ENCODE peak calls at places on chromosomes 2 and 18, in seven cellular contexts. G is epithelial cell of proximal tubule, H is AG10803, L is thoracic aorta, A is choroid plexus epithelial cell, V is natural killer cell, Y is progenitor cell of endocrine pancreas. D is an unnamed sample.
A peak's percentile ranks its signal among the peaks of the same experiment; 100 is the strongest.

GRCh38 chr2:216362730-216363129 is 9.6 kb downstream of the MARCHF4 start:
- DNase-seq in G (no peak), H (peak; percentile 49), L (no peak), A (peak; percentile 85), V (no peak), Y (no peak), D (no peak)

GRCh38 chr2:173831312-173832229 is 133.6 kb downstream of the SP3 start:
- DNase-seq in G (no peak), H (peak; percentile 55), L (no peak), A (peak; percentile 86), V (no peak), Y (no peak), D (no peak)

GRCh38 chr18:22020127-22020866 is 149.1 kb upstream of the GATA6 start:
- DNase-seq in G (no peak), H (no peak), L (no peak), A (no peak), V (no peak), Y (no peak), D (no peak)

GRCh38 chr18:69230204-69230603 is 170.5 kb upstream of the DOK6 start:
- DNase-seq in G (no peak), H (no peak), L (no peak), A (no peak), V (no peak), Y (no peak), D (no peak)

GRCh38 chr2:85889648-85890281 is 975 bp upstream of the ST3GAL5 start:
- DNase-seq in G (no peak), H (no peak), L (no peak), A (no peak), V (no peak), Y (no peak), D (no peak)

GRCh38 chr2:54459037-54459441 is 2.9 kb downstream of the SPTBN1 start:
- DNase-seq in G (no peak), H (peak; percentile 78), L (no peak), A (peak; percentile 58), V (no peak), Y (no peak), D (no peak)

GRCh38 chr2:118554616-118555015 is 292.8 kb downstream of the EN1 start:
- DNase-seq in G (no peak), H (peak; percentile 15), L (no peak), A (peak; percentile 23), V (no peak), Y (no peak), D (no peak)

GRCh38 chr2:46303233-46303632 is 6.0 kb downstream of the EPAS1 start:
- DNase-seq in G (no peak), H (no peak), L (no peak), A (no peak), V (no peak), Y (no peak), D (no peak)

GRCh38 chr2:240593703-240594451 is 7.3 kb downstream of the CAPN10 start:
- DNase-seq in G (no peak), H (no peak), L (no peak), A (no peak), V (no peak), Y (no peak), D (no peak)

GRCh38 chr2:24566630-24567029 is 75.6 kb downstream of the NCOA1 start:
- DNase-seq in G (no peak), H (no peak), L (no peak), A (no peak), V (no peak), Y (no peak), D (no peak)

DNA sequence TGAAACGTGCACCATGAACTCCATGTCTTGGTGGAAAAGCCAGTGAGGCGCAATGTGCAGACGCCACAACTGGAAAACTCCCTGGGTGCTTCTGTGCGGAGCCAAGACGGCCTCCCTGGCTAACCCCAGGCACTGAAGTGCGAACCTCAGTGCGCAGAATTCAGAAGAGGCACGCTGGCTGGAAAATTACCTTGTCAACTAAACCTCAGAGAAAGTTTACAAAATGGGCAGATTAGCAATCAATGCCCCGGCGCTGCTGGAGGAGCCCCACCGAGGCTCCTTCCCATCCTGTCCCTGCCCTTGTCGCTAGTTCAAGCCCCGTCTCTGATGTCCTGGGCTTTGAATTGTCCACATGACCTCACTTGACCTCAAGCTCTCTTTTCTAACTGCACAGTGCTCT is 22.2 kb downstream of the SNORC start:
- DNase-seq in G (no peak), H (no peak), L (no peak), A (no peak), V (no peak), Y (no peak), D (no peak)
- TF ChIP-seq CTCF in G (no peak), H (no peak), L (no peak), A (no peak), V (no peak), Y (no peak), D (no peak)

GRCh38 chr2:128791120-128791982 is 472.7 kb upstream of the HS6ST1 start:
- DNase-seq in G (no peak), H (no peak), L (no peak), A (peak; percentile 10), V (no peak), Y (no peak), D (no peak)
- TF ChIP-seq CTCF in G (no peak), H (no peak), L (no peak), A (no peak), V (no peak), Y (no peak), D (no peak)

GRCh38 chr2:162524192-162524591 is 180.3 kb downstream of the GCA start:
- DNase-seq in G (no peak), H (no peak), L (no peak), A (peak; percentile 14), V (no peak), Y (no peak), D (no peak)
- TF ChIP-seq CTCF in G (peak; percentile 44), H (no peak), L (no peak), A (peak; percentile 4), V (no peak), Y (peak; percentile 30), D (no peak)

DNA sequence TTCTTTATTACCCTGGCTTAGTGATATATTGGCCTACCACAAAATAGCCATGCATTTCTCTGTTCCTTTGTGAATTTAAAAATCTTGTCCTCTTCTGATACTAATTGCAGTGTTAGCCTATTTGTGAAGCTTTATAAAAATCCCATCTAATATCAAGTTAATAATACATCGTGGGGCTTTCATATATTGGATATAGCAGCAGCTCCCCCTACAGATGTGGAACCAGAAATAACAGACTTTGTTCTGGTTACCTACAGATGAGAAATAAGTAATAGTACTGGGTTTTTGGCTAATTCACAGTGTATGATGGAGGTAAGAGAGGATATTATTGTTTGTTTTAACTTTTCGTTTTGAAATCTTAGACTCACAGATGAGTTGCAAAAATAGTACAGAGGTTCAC is 1661.7 kb upstream of the PIK3C3 start:
- DNase-seq in G (no peak), H (no peak), L (no peak), A (peak; percentile 47), V (no peak), Y (no peak), D (no peak)
- TF ChIP-seq CTCF in G (peak; percentile 30), H (no peak), L (no peak), A (peak; percentile 52), V (no peak), Y (peak; percentile 40), D (no peak)

DNA sequence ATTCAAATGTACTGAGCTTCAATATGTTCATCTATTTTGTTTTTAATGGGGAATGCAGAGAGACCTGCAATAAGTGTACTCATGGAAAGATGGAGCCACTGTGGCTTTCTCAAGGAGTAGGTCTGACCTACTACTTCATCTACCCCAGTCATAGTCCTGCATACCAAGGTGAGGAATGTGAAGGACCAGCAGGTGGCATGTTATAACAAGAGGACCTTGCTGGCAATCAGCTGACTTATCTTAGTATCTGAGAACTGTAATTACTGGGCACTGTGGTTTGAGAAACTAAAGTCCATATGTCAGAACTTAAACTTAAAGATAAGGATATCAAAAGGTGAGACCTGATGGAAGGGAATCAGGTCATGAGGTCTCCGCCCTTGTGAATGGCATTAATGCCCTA is 1104.2 kb downstream of the BCL11A start:
- DNase-seq in G (no peak), H (no peak), L (no peak), A (no peak), V (no peak), Y (no peak), D (no peak)
- TF ChIP-seq CTCF in G (peak; percentile 19), H (no peak), L (no peak), A (no peak), V (no peak), Y (no peak), D (no peak)

D was measured in ascending aorta.